ENCODE peak calls at places on chromosome 15, in seven cellular contexts. T is pancreas; J is CD8-positive, alpha-beta T cell; E is AG09309; K is A549; I is psoas muscle; Q is MM.1S. G is an unnamed sample.

GRCh38 chr15:71443538-71443937 is 328.3 kb downstream of the THSD4 start:
- DNase-seq in J (no peak), I (peak), T (peak), K (peak), Q (peak), E (no peak), G (no peak)

GRCh38 chr15:77186518-77187095 is 115.7 kb upstream of the TSPAN3 start:
- DNase-seq in Q (peak), I (no peak), K (peak), E (no peak), T (no peak), J (no peak), G (no peak)

GRCh38 chr15:23422099-23422945 is 24.7 kb downstream of the GOLGA6L2 start:
- DNase-seq in I (peak), T (no peak), Q (no peak), K (peak), J (no peak), E (no peak), G (no peak)

GRCh38 chr15:88196961-88197360 is 59.6 kb downstream of the NTRK3 start:
- DNase-seq in K (no peak), Q (no peak), E (no peak), T (no peak), J (no peak), I (no peak), G (no peak)

GRCh38 chr15:82262422-82263026 is at the start of the genes EFL1 and SAXO2:
- DNase-seq in I (peak), T (peak), Q (peak), E (peak), K (peak), J (peak), G (peak)

GRCh38 chr15:89335289-89336041 is 841 bp upstream of the POLG start:
- DNase-seq in I (peak), J (peak), K (no peak), Q (no peak), T (no peak), E (no peak), G (peak)

GRCh38 chr15:41258706-41259471 is 27.8 kb downstream of the CHP1 start:
- DNase-seq in E (peak), T (peak), K (peak), Q (no peak), I (no peak), J (no peak), G (no peak)

GRCh38 chr15:40358492-40359353 is 704 bp downstream of the DISP2 start:
- DNase-seq in J (peak), E (no peak), Q (peak), T (no peak), K (no peak), I (peak), G (no peak)

GRCh38 chr15:75718326-75718725 is 5.7 kb upstream of the CSPG4 start:
- DNase-seq in E (no peak), Q (no peak), T (no peak), J (no peak), K (no peak), I (no peak), G (no peak)

GRCh38 chr15:80849308-80849707 is 70.1 kb downstream of the CEMIP start:
- DNase-seq in T (no peak), J (no peak), I (no peak), K (peak), Q (no peak), E (peak), G (no peak)

GRCh38 chr15:88974392-88974791 is 61.2 kb upstream of the MFGE8 start:
- DNase-seq in I (no peak), Q (no peak), K (no peak), E (no peak), T (no peak), J (no peak), G (no peak)

DNA sequence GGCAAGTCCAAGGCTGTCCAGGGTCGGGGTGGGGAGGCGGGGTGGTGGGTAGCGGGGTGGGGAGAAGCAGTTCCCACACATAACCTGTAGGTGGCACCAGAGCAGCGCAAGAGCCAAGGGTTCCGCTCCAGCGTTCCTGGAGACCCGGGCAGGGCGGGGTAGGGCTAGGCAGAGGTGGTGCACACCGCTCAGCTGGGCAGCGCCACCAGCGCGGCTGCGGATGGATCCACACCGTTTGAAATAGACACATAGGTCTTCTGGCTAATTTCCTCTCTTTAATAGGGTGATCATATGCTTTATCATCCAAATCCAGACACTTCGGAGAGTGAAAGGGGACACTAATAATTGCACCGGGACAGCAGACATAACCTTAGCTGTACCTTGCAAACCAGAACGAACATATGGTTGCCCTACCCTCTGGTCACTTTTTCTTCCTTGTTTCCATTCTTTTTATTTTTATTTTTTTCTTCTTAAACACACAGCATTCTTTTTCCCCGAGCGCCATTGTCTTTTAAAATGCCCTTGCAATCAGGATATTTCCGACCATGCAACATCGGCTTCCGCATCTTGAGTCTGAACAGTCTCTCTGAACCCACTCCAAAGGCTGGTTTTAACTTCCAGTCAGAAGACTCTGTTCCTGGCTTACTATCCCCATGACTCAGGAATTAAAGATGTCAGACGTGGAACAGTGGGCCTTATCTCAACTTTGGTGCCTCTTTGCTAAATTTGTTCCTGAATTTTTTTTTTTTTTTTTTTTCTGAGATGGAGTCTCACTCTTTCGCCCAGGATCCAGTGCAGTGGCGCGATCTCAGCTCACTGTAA is 12.5 kb upstream of the ZSCAN2 start:
- DNase-seq in E (no peak), J (peak), K (peak), Q (peak), T (peak), I (peak), G (peak)
- TF ChIP-seq CTCF in E (peak), J (peak), K (peak), Q (peak), T (peak), I (peak), G (peak)

GRCh38 chr15:43903864-43904290 is 77.1 kb downstream of the WDR76 start:
- DNase-seq in I (no peak), K (peak), T (peak), J (peak), Q (peak), E (no peak), G (peak)
- TF ChIP-seq CTCF in I (peak), K (peak), T (peak), J (peak), Q (peak), E (peak), G (peak)

DNA sequence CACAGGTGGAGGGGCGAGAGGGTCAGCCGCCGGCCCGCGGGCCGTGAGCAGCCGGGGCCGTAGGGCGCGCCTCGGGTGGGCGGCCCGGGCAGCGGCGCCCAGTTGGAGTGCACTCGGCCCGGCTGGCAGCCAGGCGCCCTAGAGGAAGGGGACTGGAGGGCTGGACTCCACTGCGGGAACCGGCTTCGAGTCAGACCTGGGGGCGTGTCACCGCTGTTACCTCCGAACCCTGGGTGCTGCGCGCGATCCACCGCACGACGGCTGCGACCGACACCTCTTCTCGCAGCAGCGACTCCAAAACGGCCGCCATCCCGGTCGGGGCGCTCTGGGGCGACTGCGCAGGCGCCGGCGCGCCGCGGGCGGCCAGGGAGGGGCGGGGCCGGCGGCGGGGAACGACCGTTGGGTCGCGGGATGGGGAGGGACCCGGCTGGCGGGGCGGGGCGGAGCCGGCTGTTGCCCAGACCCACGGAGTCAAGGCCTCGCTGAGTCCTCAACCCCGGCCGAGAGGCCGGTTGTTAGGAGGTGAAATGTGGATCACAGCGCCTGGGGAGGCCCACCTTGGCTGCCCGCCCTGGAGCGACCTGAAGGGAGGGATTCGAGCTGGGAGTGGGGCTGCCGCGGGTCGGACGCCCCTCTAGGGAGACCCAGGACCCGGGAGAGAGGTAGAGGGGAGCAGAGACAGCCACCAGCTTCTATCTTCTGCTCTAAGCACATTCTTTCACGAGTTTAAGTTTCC is at the start of gene CDAN1:
- DNase-seq in Q (peak), T (peak), I (peak), J (peak), K (peak), E (peak), G (peak)
- TF ChIP-seq CTCF in Q (no peak), T (no peak), I (no peak), J (no peak), K (no peak), E (no peak), G (no peak)

GRCh38 chr15:58546066-58546591 is 114.3 kb downstream of the LIPC start:
- DNase-seq in I (no peak), Q (no peak), K (no peak), T (no peak), E (no peak), J (no peak), G (no peak)

GRCh38 chr15:58547628-58548307 is 116.0 kb downstream of the LIPC start:
- DNase-seq in T (no peak), K (no peak), J (no peak), E (no peak), Q (no peak), I (no peak), G (no peak)

GRCh38 chr15:58545307-58546065 is 113.7 kb downstream of the LIPC start:
- DNase-seq in K (no peak), T (no peak), I (no peak), E (no peak), Q (no peak), J (no peak), G (peak)

GRCh38 chr15:58548308-58549012 is 116.7 kb downstream of the LIPC start:
- DNase-seq in E (no peak), Q (no peak), T (no peak), I (no peak), J (no peak), K (no peak), G (no peak)

DNA sequence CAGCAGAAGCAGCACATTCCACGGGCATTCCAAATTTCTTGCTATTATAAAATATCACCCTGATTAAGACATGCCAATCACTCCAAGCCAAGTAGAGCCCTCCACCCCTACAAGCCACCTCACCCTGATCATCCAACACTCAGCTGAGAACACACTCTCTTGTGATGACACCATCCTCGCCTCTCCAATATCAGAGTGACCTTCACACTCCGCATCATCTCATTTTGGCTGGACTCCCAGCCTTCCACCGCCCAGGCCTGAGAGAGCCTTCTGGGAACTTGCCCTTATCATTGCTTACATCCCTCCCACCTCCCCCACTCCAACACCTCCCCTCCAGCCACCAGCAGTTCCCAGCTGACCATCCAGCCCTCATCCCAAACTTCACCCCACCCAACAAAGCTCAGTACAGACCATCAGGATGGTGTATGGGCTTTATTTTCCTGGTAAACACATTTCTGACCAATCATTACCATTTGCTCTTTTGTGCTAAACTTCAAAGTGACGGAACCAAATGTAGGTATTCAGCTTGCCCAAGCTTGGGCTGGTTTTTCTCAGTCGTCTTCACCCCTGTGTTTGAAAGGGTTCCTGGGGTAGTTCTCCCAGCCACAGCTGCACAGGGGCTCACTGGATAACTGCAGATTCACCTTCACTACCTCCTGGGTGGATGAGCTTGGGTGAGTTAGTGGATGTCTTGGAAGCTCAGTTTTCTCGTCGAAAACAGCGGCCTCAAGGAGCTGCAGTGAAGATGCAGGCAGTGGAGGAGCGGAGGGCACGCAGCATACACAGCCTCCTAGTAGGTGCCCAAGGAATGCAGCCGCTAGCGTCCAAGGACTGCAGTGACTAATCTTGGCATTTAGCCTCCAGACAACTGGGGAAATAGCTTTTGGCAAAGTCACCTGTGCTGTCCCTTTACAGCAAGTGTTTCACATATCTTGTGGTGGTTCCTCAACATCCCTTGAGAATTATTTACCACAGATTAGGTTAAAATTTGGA is 115.1 kb downstream of the LIPC start:
- DNase-seq in I (peak), T (peak), Q (no peak), E (peak), K (peak), J (no peak), G (no peak)
- TF ChIP-seq CTCF in I (no peak), T (no peak), Q (no peak), E (no peak), K (no peak), J (no peak), G (no peak)

DNA sequence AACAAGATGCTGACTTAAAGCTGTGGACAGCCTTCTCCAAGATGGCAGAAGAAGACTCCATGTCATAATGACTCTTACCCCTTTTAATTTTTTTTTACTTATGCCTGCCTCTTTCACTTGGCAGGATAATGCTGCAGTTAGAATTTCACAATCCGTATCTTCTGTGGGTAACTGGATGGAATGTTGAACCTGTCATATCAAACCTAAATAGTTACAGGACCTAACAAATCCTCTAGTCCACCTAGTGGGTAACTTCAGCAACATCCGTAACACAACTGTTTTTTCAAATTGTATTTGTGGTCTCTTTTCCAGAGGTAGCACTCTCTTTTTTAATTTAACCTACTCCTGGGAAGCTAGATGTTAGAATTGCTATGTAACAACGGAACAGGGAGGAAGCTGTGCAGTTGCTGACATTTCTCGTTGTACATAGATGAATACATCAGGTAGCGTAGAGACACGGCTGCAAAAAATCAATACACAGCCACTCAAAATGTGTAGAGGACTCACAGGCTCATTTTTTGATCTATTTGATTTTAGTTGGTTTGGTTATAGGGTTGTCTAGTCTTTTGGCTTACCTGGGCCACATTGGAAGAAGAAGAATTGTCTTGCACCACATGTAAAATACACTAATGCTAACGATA is 43.9 kb upstream of the TRPM1 start:
- DNase-seq in E (peak), K (peak), T (no peak), Q (no peak), J (no peak), I (no peak), G (no peak)
- TF ChIP-seq CTCF in E (peak), K (no peak), T (no peak), Q (peak), J (no peak), I (no peak), G (no peak)

DNA sequence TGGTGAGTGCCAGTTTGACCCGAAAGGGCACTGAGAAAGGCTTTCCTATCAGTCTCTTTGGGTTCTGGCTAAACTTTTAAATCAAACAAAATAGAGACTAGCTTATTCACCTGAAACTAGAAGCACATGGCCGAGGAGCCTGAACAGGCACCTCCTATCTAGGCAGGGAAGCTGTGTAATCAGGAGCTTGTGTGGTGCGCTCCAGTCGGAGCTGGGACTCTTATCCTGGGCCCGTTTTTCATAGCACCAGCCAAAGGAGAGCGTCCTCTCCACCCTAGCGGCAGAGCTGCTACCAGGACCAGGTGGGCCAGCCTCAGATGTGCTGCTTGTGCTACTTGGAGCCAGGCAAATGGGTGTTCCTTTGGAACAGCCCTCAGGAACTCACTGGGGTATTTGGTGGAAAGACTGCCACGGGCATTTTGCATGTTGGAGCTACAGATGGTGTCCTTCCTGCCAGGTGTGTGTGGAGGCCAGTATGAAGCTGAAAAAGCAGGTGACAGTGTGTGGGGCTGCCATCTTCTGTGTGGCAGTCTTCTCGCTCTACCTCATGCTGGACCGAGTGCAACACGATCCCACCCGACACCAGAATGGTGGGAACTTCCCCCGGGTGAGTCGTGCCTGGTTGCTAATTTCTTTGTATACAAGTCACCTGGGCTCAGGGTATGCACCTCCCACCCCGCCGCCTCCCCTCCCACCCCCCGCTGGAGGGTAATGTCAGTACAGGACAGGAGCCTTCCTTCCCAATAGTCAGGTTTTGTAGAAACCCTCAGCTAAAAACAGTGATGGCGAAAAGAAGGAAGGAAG is 833 bp downstream of the MAN2A2 start:
- DNase-seq in K (peak), E (no peak), T (peak), I (peak), Q (peak), J (no peak), G (no peak)
- TF ChIP-seq CTCF in K (no peak), E (no peak), T (no peak), I (no peak), Q (peak), J (no peak), G (no peak)

DNA sequence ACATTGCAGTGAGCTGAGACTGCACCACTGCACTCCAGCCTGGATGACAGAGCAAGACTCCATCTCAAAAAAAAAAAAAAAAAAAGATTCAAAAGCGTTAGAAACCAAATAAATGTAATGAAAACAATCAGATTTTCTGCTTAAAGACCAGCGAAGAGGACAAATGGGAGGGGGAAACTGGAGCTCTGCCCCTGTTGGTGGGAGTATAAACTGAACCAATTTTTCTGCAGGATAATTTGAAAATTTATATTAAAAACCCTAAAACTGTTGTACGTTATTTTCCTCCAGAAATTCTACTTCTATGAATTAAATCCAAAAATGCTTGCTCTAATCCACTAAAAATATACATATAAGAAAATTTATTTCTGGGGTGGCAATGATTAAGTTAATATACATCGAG is 25.3 kb upstream of the ZSCAN2 start:
- DNase-seq in E (no peak), K (no peak), Q (no peak), J (no peak), T (no peak), I (no peak), G (no peak)
- TF ChIP-seq CTCF in E (no peak), K (no peak), Q (no peak), J (no peak), T (no peak), I (no peak), G (no peak)